ENCODE peak calls at places on chromosomes 12 and 14, in four cellular contexts. S, C, F and L are unnamed samples.

GRCh38 chr12:98154850-98155249 is 360.5 kb upstream of the TMPO start:
- DNase-seq in C (peak; percentile 26), F (no peak), S (no peak), L (peak; percentile 9)

GRCh38 chr14:51929156-51929555 is 60.2 kb upstream of the RTRAF start:
- DNase-seq in S (no peak), F (no peak), C (no peak), L (no peak)

GRCh38 chr12:110846615-110847566 is at the start of gene CCDC63:
- DNase-seq in S (peak; percentile 83), C (peak; percentile 86), F (no peak), L (peak; percentile 14)

GRCh38 chr14:61562321-61563161 is 132.8 kb upstream of the HIF1A start:
- DNase-seq in S (no peak), C (no peak), F (no peak), L (peak; percentile 90)

GRCh38 chr12:119828300-119828699 is 48.8 kb downstream of the CIT start:
- DNase-seq in F (no peak), S (no peak), C (no peak), L (no peak)

GRCh38 chr14:24313912-24314311 is 2.6 kb downstream of the LTB4R start:
- DNase-seq in F (no peak), C (no peak), S (no peak), L (no peak)

GRCh38 chr12:105385141-105385540 is 54.6 kb downstream of the C12orf75 start:
- DNase-seq in C (no peak), S (no peak), F (no peak), L (no peak)

GRCh38 chr12:53336137-53336785 is at the start of gene SP7:
- DNase-seq in F (no peak), C (peak; percentile 52), S (no peak), L (no peak)

GRCh38 chr12:125203145-125203765 is 138.0 kb downstream of the AACS start:
- DNase-seq in S (no peak), C (no peak), F (no peak), L (peak; percentile 9)

GRCh38 chr12:41212625-41213024 is 24.5 kb downstream of the PDZRN4 start:
- DNase-seq in C (no peak), F (no peak), S (no peak), L (no peak)

GRCh38 chr14:105093426-105094192 is 28.4 kb upstream of the GPR132 start:
- DNase-seq in C (peak; percentile 95), S (peak; percentile 92), F (peak; percentile 43), L (peak; percentile 20)

GRCh38 chr12:44775916-44776315 is 100.2 kb downstream of the NELL2 start:
- DNase-seq in C (no peak), S (no peak), F (no peak), L (no peak)

GRCh38 chr12:43653917-43654316 is 101.9 kb upstream of the ADAMTS20 start:
- DNase-seq in C (peak; percentile 28), S (no peak), F (no peak), L (no peak)

GRCh38 chr14:75428230-75429104 is 645 bp downstream of the JDP2 start:
- DNase-seq in S (no peak), F (no peak), C (peak; percentile 73), L (no peak)

GRCh38 chr12:52235822-52236291 is 2.8 kb downstream of the KRT7 start:
- DNase-seq in S (no peak), F (no peak), C (peak; percentile 9), L (no peak)

GRCh38 chr14:103500148-103500990 is 22.3 kb downstream of the CKB start:
- DNase-seq in C (peak; percentile 84), S (peak; percentile 92), F (no peak), L (peak; percentile 72)

GRCh38 chr14:69321601-69322330 is 61.8 kb downstream of the GALNT16 start:
- DNase-seq in F (no peak), S (no peak), C (no peak), L (no peak)

GRCh38 chr14:56549721-56550120 is 29.9 kb upstream of the TMEM260 start:
- DNase-seq in C (no peak), F (no peak), S (no peak), L (no peak)

GRCh38 chr14:83828406-83828805 is 1701.5 kb upstream of the FLRT2 start:
- DNase-seq in S (no peak), C (no peak), F (no peak), L (no peak)

GRCh38 chr14:83827383-83827782 is 1702.6 kb upstream of the FLRT2 start:
- DNase-seq in S (no peak), C (no peak), F (no peak), L (no peak)

GRCh38 chr14:83825836-83826235 is 1704.1 kb upstream of the FLRT2 start:
- DNase-seq in C (no peak), S (no peak), F (no peak), L (no peak)

GRCh38 chr14:83826838-83827237 is 1703.1 kb upstream of the FLRT2 start:
- DNase-seq in C (no peak), F (no peak), S (no peak), L (no peak)
- TF ChIP-seq TCF12 in C (no peak), F (no peak), S (no peak), L (no peak)

GRCh38 chr12:6998708-6999451 is 19.4 kb downstream of the LPCAT3 start:
- DNase-seq in F (no peak), C (no peak), S (no peak), L (peak; percentile 22)
- TF ChIP-seq TCF12 in F (no peak), C (no peak), S (no peak), L (no peak)

GRCh38 chr12:108732489-108732888 is 1.2 kb upstream of the CORO1C start:
- DNase-seq in F (no peak), C (no peak), S (no peak), L (no peak)

GRCh38 chr12:108735855-108736254 is 4.5 kb upstream of the CORO1C start:
- DNase-seq in F (no peak), C (no peak), S (no peak), L (no peak)

GRCh38 chr12:108733132-108733531 is 1.8 kb upstream of the CORO1C start:
- DNase-seq in F (no peak), C (no peak), S (no peak), L (no peak)

GRCh38 chr12:108734200-108734906 is 3.0 kb upstream of the CORO1C start:
- DNase-seq in C (no peak), F (peak; percentile 42), S (no peak), L (peak; percentile 98)

GRCh38 chr12:108738165-108738564 is 6.8 kb upstream of the CORO1C start:
- DNase-seq in S (no peak), F (no peak), C (no peak), L (no peak)
- TF ChIP-seq TCF12 in S (no peak), F (no peak), C (no peak), L (no peak)

GRCh38 chr12:106769078-106769477 is 5.4 kb upstream of the RIC8B start:
- DNase-seq in S (peak; percentile 46), C (no peak), F (no peak), L (peak; percentile 66)

GRCh38 chr12:106769546-106769945 is 4.9 kb upstream of the RIC8B start:
- DNase-seq in C (no peak), S (peak; percentile 33), F (no peak), L (no peak)

GRCh38 chr12:106767206-106767605 is 7.3 kb upstream of the RIC8B start:
- DNase-seq in S (no peak), C (no peak), F (no peak), L (no peak)

GRCh38 chr12:106766393-106766826 is 8.1 kb upstream of the RIC8B start:
- DNase-seq in F (no peak), S (no peak), C (no peak), L (no peak)

GRCh38 chr12:106767954-106768501 is 6.5 kb upstream of the RIC8B start:
- DNase-seq in S (no peak), C (no peak), F (no peak), L (no peak)
- TF ChIP-seq TCF12 in S (no peak), C (no peak), F (no peak), L (no peak)

DNA sequence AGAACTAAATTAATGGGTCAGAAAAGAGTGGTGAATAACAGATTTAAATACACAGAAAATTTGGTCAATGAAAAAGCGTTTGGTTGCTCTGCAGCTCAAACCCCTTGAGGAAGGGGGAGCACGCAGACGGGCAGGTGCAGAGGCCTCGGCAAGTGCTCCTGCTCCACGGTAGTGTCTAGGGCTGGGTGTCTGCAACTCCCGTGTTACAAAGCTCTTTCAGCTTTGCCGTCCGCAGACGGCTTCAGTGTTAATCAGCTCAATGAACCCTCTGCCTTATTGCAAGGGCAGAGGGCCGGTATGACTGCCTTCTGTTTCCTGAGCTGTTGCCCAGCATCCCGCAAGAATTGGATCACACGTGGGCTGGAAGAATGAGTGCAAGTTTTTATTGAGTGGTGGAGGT is 125.7 kb upstream of the TRHDE start:
- DNase-seq in S (no peak), C (no peak), F (no peak), L (no peak)
- TF ChIP-seq TCF12 in S (no peak), C (no peak), F (no peak), L (no peak)